ENCODE peak calls at places on chromosomes 16 and 17, in four cellular contexts. O is body of pancreas, Y is OCI-LY7, C is cardiac fibroblast. H is an unnamed sample.

GRCh38 chr17:57935833-57936807 is 19.1 kb downstream of the CUEDC1 start:
- DNase-seq in O (no peak), Y (no peak), C (peak; percentile 28), H (no peak)

GRCh38 chr16:1487395-1488053 is 1.2 kb downstream of the PTX4 start:
- DNase-seq in O (no peak), Y (no peak), C (no peak), H (no peak)

GRCh38 chr17:75981019-75981615 is 2.1 kb downstream of the TEN1 start:
- DNase-seq in O (no peak), Y (no peak), C (no peak), H (no peak)

GRCh38 chr17:39920218-39921210 is 2.1 kb upstream of the GSDMB start:
- DNase-seq in O (no peak), Y (no peak), C (no peak), H (no peak)

GRCh38 chr17:80353718-80354275 is 61.2 kb upstream of the ENDOV start:
- DNase-seq in O (no peak), Y (no peak), C (no peak), H (no peak)

GRCh38 chr16:19507882-19508281 is 14.0 kb downstream of the GDE1 start:
- DNase-seq in O (no peak), Y (no peak), C (no peak), H (no peak)

GRCh38 chr17:68248886-68249872 is 1.3 kb downstream of the AMZ2 start:
- DNase-seq in O (no peak), Y (peak; percentile 71), C (no peak), H (peak; percentile 36)

GRCh38 chr16:57997528-57998265 is 2.8 kb downstream of the ZNF319 start:
- DNase-seq in O (no peak), Y (no peak), C (no peak), H (no peak)

GRCh38 chr16:709651-710499 is 4.3 kb upstream of the FBXL16 start:
- DNase-seq in O (no peak), Y (no peak), C (peak; percentile 92), H (peak; percentile 53)

GRCh38 chr17:27458524-27458908 is 2.3 kb downstream of the KSR1 start:
- DNase-seq in O (no peak), Y (no peak), C (no peak), H (no peak)

GRCh38 chr17:37643829-37644228 is 583 bp upstream of the DDX52 start:
- DNase-seq in O (peak; percentile 26), Y (no peak), C (no peak), H (no peak)

GRCh38 chr17:6558932-6559752 is 2.8 kb upstream of the PITPNM3 start:
- DNase-seq in O (no peak), Y (no peak), C (no peak), H (no peak)

GRCh38 chr17:82105417-82105881 is 7.4 kb upstream of the FASN start:
- DNase-seq in O (no peak), Y (peak; percentile 24), C (no peak), H (no peak)

GRCh38 chr17:14427914-14428639 is 127.2 kb downstream of the HS3ST3B1 start:
- DNase-seq in O (no peak), Y (peak; percentile 92), C (no peak), H (no peak)

GRCh38 chr16:868386-868755 is 67.8 kb upstream of the GNG13 start:
- DNase-seq in O (no peak), Y (no peak), C (no peak), H (no peak)

GRCh38 chr17:57707892-57708291 is 37.2 kb downstream of the CCDC182 start:
- DNase-seq in O (no peak), Y (no peak), C (no peak), H (no peak)

GRCh38 chr17:13490906-13491502 is 110.7 kb downstream of the HS3ST3A1 start:
- DNase-seq in O (no peak), Y (no peak), C (no peak), H (no peak)

GRCh38 chr17:54099221-54099620 is 276.5 kb downstream of the KIF2B start:
- DNase-seq in O (no peak), Y (no peak), C (no peak), H (no peak)

GRCh38 chr17:19805006-19805405 is 56.9 kb upstream of the ALDH3A1 start:
- DNase-seq in O (no peak), Y (no peak), C (no peak), H (no peak)

GRCh38 chr17:18966831-18967624 is 15.1 kb downstream of the SLC5A10 start:
- DNase-seq in O (no peak), Y (no peak), C (no peak), H (no peak)

GRCh38 chr17:7747586-7747985 is 30.0 kb downstream of the DNAH2 start:
- DNase-seq in O (no peak), Y (no peak), C (peak; percentile 50), H (no peak)

GRCh38 chr17:1107777-1108559 is 71.8 kb downstream of the ABR start:
- DNase-seq in O (no peak), Y (no peak), C (no peak), H (no peak)

GRCh38 chr16:78122774-78123315 is 23.4 kb downstream of the WWOX start:
- DNase-seq in O (no peak), Y (peak; percentile 63), C (peak; percentile 70), H (peak; percentile 55)

GRCh38 chr16:69822174-69822935 is 60.2 kb downstream of the WWP2 start:
- DNase-seq in O (no peak), Y (no peak), C (no peak), H (no peak)

GRCh38 chr17:65231662-65232335 is 94.6 kb downstream of the RGS9 start:
- DNase-seq in O (peak; percentile 29), Y (peak; percentile 71), C (peak; percentile 88), H (peak; percentile 59)

GRCh38 chr17:75909051-75909811 is 4.5 kb upstream of the MRPL38 start:
- DNase-seq in O (no peak), Y (peak; percentile 87), C (no peak), H (no peak)

GRCh38 chr16:85162478-85163277 is 50.4 kb upstream of the CIBAR2 start:
- DNase-seq in O (no peak), Y (no peak), C (peak; percentile 82), H (no peak)

GRCh38 chr16:57810197-57811024 is 8.1 kb upstream of the KIFC3 start:
- DNase-seq in O (peak; percentile 85), Y (no peak), C (peak; percentile 89), H (peak; percentile 90)

GRCh38 chr17:38554430-38555350 is 51.1 kb downstream of the SRCIN1 start:
- DNase-seq in O (no peak), Y (no peak), C (peak; percentile 11), H (no peak)

GRCh38 chr16:11639925-11640899 is 28.0 kb upstream of the SNN start:
- DNase-seq in O (peak; percentile 79), Y (no peak), C (peak; percentile 99), H (peak; percentile 76)